ENCODE peak calls at places on chromosomes 6 and 20, in six cellular contexts. One of them, this sample, is unnamed.
A peak's percentile ranks its signal among the peaks of the same experiment; 100 is the strongest.

GRCh38 chr6:7042056-7042653 is 65.6 kb upstream of the RREB1 start:
- DNase-seq in astrocyte of the spinal cord: peak; percentile 40
- DNase-seq in stimulated activated CD4-positive, alpha-beta T cell treated with anti-CD3 and anti-CD28 coated beads, Interleukin-2, amount 100 ng/mL, for 24 hours: no peak
- DNase-seq in anterior cingulate cortex: no peak
- DNase-seq in NCI-H1048: no peak
- DNase-seq in endothelial cell of umbilical vein: peak; percentile 78
- DNase-seq in this sample: no peak

GRCh38 chr6:72622094-72622540 is 253 bp downstream of the KCNQ5 start:
- DNase-seq in astrocyte of the spinal cord: peak; percentile 43
- DNase-seq in stimulated activated CD4-positive, alpha-beta T cell treated with anti-CD3 and anti-CD28 coated beads, Interleukin-2, amount 100 ng/mL, for 24 hours: peak; percentile 63
- DNase-seq in anterior cingulate cortex: peak; percentile 61
- DNase-seq in NCI-H1048: no peak
- DNase-seq in endothelial cell of umbilical vein: no peak
- DNase-seq in this sample: peak; percentile 10

GRCh38 chr6:108896111-108896661 is 48.0 kb downstream of the ARMC2 start:
- DNase-seq in astrocyte of the spinal cord: peak; percentile 95
- DNase-seq in stimulated activated CD4-positive, alpha-beta T cell treated with anti-CD3 and anti-CD28 coated beads, Interleukin-2, amount 100 ng/mL, for 24 hours: no peak
- DNase-seq in anterior cingulate cortex: no peak
- DNase-seq in NCI-H1048: no peak
- DNase-seq in endothelial cell of umbilical vein: peak; percentile 81
- DNase-seq in this sample: no peak

GRCh38 chr20:54000914-54001313 is 69.5 kb downstream of the BCAS1 start:
- DNase-seq in astrocyte of the spinal cord: no peak
- DNase-seq in stimulated activated CD4-positive, alpha-beta T cell treated with anti-CD3 and anti-CD28 coated beads, Interleukin-2, amount 100 ng/mL, for 24 hours: no peak
- DNase-seq in anterior cingulate cortex: no peak
- DNase-seq in NCI-H1048: no peak
- DNase-seq in endothelial cell of umbilical vein: no peak
- DNase-seq in this sample: no peak

GRCh38 chr6:30200551-30201281 is 12.5 kb downstream of the TRIM26 start:
- DNase-seq in astrocyte of the spinal cord: no peak
- DNase-seq in stimulated activated CD4-positive, alpha-beta T cell treated with anti-CD3 and anti-CD28 coated beads, Interleukin-2, amount 100 ng/mL, for 24 hours: no peak
- DNase-seq in anterior cingulate cortex: no peak
- DNase-seq in NCI-H1048: no peak
- DNase-seq in endothelial cell of umbilical vein: no peak
- DNase-seq in this sample: peak; percentile 84

GRCh38 chr6:150627154-150627553 is 27.5 kb downstream of the PLEKHG1 start:
- DNase-seq in astrocyte of the spinal cord: no peak
- DNase-seq in stimulated activated CD4-positive, alpha-beta T cell treated with anti-CD3 and anti-CD28 coated beads, Interleukin-2, amount 100 ng/mL, for 24 hours: no peak
- DNase-seq in anterior cingulate cortex: no peak
- DNase-seq in NCI-H1048: no peak
- DNase-seq in endothelial cell of umbilical vein: no peak
- DNase-seq in this sample: no peak

GRCh38 chr6:25659633-25660368 is 7.8 kb downstream of the SCGN start:
- DNase-seq in astrocyte of the spinal cord: no peak
- DNase-seq in stimulated activated CD4-positive, alpha-beta T cell treated with anti-CD3 and anti-CD28 coated beads, Interleukin-2, amount 100 ng/mL, for 24 hours: no peak
- DNase-seq in anterior cingulate cortex: no peak
- DNase-seq in NCI-H1048: no peak
- DNase-seq in endothelial cell of umbilical vein: peak; percentile 3
- DNase-seq in this sample: no peak

GRCh38 chr20:14745830-14746229 is 408.4 kb upstream of the FLRT3 start:
- DNase-seq in astrocyte of the spinal cord: no peak
- DNase-seq in stimulated activated CD4-positive, alpha-beta T cell treated with anti-CD3 and anti-CD28 coated beads, Interleukin-2, amount 100 ng/mL, for 24 hours: no peak
- DNase-seq in anterior cingulate cortex: no peak
- DNase-seq in NCI-H1048: no peak
- DNase-seq in endothelial cell of umbilical vein: no peak
- DNase-seq in this sample: no peak

GRCh38 chr20:54772931-54773642 is 297.7 kb downstream of the DOK5 start:
- DNase-seq in astrocyte of the spinal cord: no peak
- DNase-seq in stimulated activated CD4-positive, alpha-beta T cell treated with anti-CD3 and anti-CD28 coated beads, Interleukin-2, amount 100 ng/mL, for 24 hours: no peak
- DNase-seq in anterior cingulate cortex: no peak
- DNase-seq in NCI-H1048: no peak
- DNase-seq in endothelial cell of umbilical vein: no peak
- DNase-seq in this sample: no peak

GRCh38 chr6:144305985-144306384 is 20.9 kb downstream of the UTRN start:
- DNase-seq in astrocyte of the spinal cord: peak; percentile 76
- DNase-seq in stimulated activated CD4-positive, alpha-beta T cell treated with anti-CD3 and anti-CD28 coated beads, Interleukin-2, amount 100 ng/mL, for 24 hours: no peak
- DNase-seq in anterior cingulate cortex: no peak
- DNase-seq in NCI-H1048: no peak
- DNase-seq in endothelial cell of umbilical vein: no peak
- DNase-seq in this sample: no peak

GRCh38 chr20:47315339-47315662 is 41.2 kb downstream of the ZMYND8 start:
- DNase-seq in astrocyte of the spinal cord: no peak
- DNase-seq in stimulated activated CD4-positive, alpha-beta T cell treated with anti-CD3 and anti-CD28 coated beads, Interleukin-2, amount 100 ng/mL, for 24 hours: no peak
- DNase-seq in anterior cingulate cortex: no peak
- DNase-seq in NCI-H1048: no peak
- DNase-seq in endothelial cell of umbilical vein: peak; percentile 21
- DNase-seq in this sample: no peak

GRCh38 chr20:56428881-56429280 is 16.8 kb downstream of the CASS4 start:
- DNase-seq in astrocyte of the spinal cord: no peak
- DNase-seq in stimulated activated CD4-positive, alpha-beta T cell treated with anti-CD3 and anti-CD28 coated beads, Interleukin-2, amount 100 ng/mL, for 24 hours: no peak
- DNase-seq in anterior cingulate cortex: no peak
- DNase-seq in NCI-H1048: no peak
- DNase-seq in endothelial cell of umbilical vein: no peak
- DNase-seq in this sample: no peak

GRCh38 chr6:14232889-14233288 is 115.3 kb downstream of the CD83 start:
- DNase-seq in astrocyte of the spinal cord: no peak
- DNase-seq in stimulated activated CD4-positive, alpha-beta T cell treated with anti-CD3 and anti-CD28 coated beads, Interleukin-2, amount 100 ng/mL, for 24 hours: no peak
- DNase-seq in anterior cingulate cortex: no peak
- DNase-seq in NCI-H1048: no peak
- DNase-seq in endothelial cell of umbilical vein: no peak
- DNase-seq in this sample: no peak

GRCh38 chr6:41527721-41528408 is 18.3 kb upstream of the FOXP4 start:
- DNase-seq in astrocyte of the spinal cord: peak; percentile 37
- DNase-seq in stimulated activated CD4-positive, alpha-beta T cell treated with anti-CD3 and anti-CD28 coated beads, Interleukin-2, amount 100 ng/mL, for 24 hours: no peak
- DNase-seq in anterior cingulate cortex: no peak
- DNase-seq in NCI-H1048: no peak
- DNase-seq in endothelial cell of umbilical vein: peak; percentile 48
- DNase-seq in this sample: no peak

GRCh38 chr20:48298851-48299484 is 513.7 kb upstream of the SULF2 start:
- DNase-seq in astrocyte of the spinal cord: peak; percentile 96
- DNase-seq in stimulated activated CD4-positive, alpha-beta T cell treated with anti-CD3 and anti-CD28 coated beads, Interleukin-2, amount 100 ng/mL, for 24 hours: no peak
- DNase-seq in anterior cingulate cortex: peak; percentile 8
- DNase-seq in NCI-H1048: peak; percentile 83
- DNase-seq in endothelial cell of umbilical vein: peak; percentile 96
- DNase-seq in this sample: peak; percentile 78

GRCh38 chr6:167415441-167415961 is 90.6 kb downstream of the TTLL2 start:
- DNase-seq in astrocyte of the spinal cord: no peak
- DNase-seq in stimulated activated CD4-positive, alpha-beta T cell treated with anti-CD3 and anti-CD28 coated beads, Interleukin-2, amount 100 ng/mL, for 24 hours: no peak
- DNase-seq in anterior cingulate cortex: no peak
- DNase-seq in NCI-H1048: no peak
- DNase-seq in endothelial cell of umbilical vein: no peak
- DNase-seq in this sample: no peak

GRCh38 chr6:74715362-74716068 is 490.3 kb downstream of the COL12A1 start:
- DNase-seq in astrocyte of the spinal cord: peak; percentile 59
- DNase-seq in stimulated activated CD4-positive, alpha-beta T cell treated with anti-CD3 and anti-CD28 coated beads, Interleukin-2, amount 100 ng/mL, for 24 hours: no peak
- DNase-seq in anterior cingulate cortex: no peak
- DNase-seq in NCI-H1048: no peak
- DNase-seq in endothelial cell of umbilical vein: no peak
- DNase-seq in this sample: no peak

GRCh38 chr6:148624025-148624424 is 122.8 kb upstream of the UST start:
- DNase-seq in astrocyte of the spinal cord: no peak
- DNase-seq in stimulated activated CD4-positive, alpha-beta T cell treated with anti-CD3 and anti-CD28 coated beads, Interleukin-2, amount 100 ng/mL, for 24 hours: no peak
- DNase-seq in anterior cingulate cortex: no peak
- DNase-seq in NCI-H1048: no peak
- DNase-seq in endothelial cell of umbilical vein: no peak
- DNase-seq in this sample: no peak

This sample was measured in mucosa of gallbladder.